ENCODE peak calls at places on chromosomes 6 and 20, in ten cellular contexts. One of them, this sample, is unnamed.

GRCh38 chr6:106858653-106859092 is 115.9 kb downstream of the CD24 start:
- DNase-seq in PC-9: peak
- DNase-seq in pancreas: peak
- DNase-seq in fibroblast of the aortic adventitia: peak
- DNase-seq in upper lobe of right lung: no peak
- DNase-seq in testis: no peak
- DNase-seq in WTC11: no peak
- DNase-seq in cardiac muscle cell: no peak
- DNase-seq in cardiac fibroblast: peak
- DNase-seq in lower leg skin: no peak
- DNase-seq in this sample: no peak

GRCh38 chr6:116447496-116448011 is 13.6 kb upstream of the CALHM6 start:
- DNase-seq in PC-9: no peak
- DNase-seq in pancreas: no peak
- DNase-seq in fibroblast of the aortic adventitia: peak
- DNase-seq in upper lobe of right lung: no peak
- DNase-seq in testis: no peak
- DNase-seq in WTC11: no peak
- DNase-seq in cardiac muscle cell: no peak
- DNase-seq in cardiac fibroblast: peak
- DNase-seq in lower leg skin: no peak
- DNase-seq in this sample: no peak

GRCh38 chr20:50746138-50746940 is 15.0 kb downstream of the PARD6B start:
- DNase-seq in PC-9: no peak
- DNase-seq in pancreas: no peak
- DNase-seq in fibroblast of the aortic adventitia: no peak
- DNase-seq in upper lobe of right lung: no peak
- DNase-seq in testis: peak
- DNase-seq in WTC11: no peak
- DNase-seq in cardiac muscle cell: peak
- DNase-seq in cardiac fibroblast: peak
- DNase-seq in lower leg skin: no peak
- DNase-seq in this sample: peak

GRCh38 chr6:53579338-53579737 is 34.4 kb upstream of the GCLC start:
- DNase-seq in PC-9: no peak
- DNase-seq in pancreas: no peak
- DNase-seq in fibroblast of the aortic adventitia: no peak
- DNase-seq in upper lobe of right lung: no peak
- DNase-seq in testis: no peak
- DNase-seq in WTC11: no peak
- DNase-seq in cardiac muscle cell: no peak
- DNase-seq in cardiac fibroblast: no peak
- DNase-seq in lower leg skin: no peak
- DNase-seq in this sample: no peak

GRCh38 chr6:17867880-17868279 is 119.6 kb downstream of the KIF13A start:
- DNase-seq in PC-9: peak
- DNase-seq in pancreas: peak
- DNase-seq in fibroblast of the aortic adventitia: peak
- DNase-seq in upper lobe of right lung: no peak
- DNase-seq in testis: no peak
- DNase-seq in WTC11: no peak
- DNase-seq in cardiac muscle cell: no peak
- DNase-seq in cardiac fibroblast: peak
- DNase-seq in lower leg skin: no peak
- DNase-seq in this sample: no peak

GRCh38 chr6:154245542-154245941 is 111.1 kb downstream of the IPCEF1 start:
- DNase-seq in PC-9: no peak
- DNase-seq in pancreas: no peak
- DNase-seq in fibroblast of the aortic adventitia: no peak
- DNase-seq in upper lobe of right lung: no peak
- DNase-seq in testis: no peak
- DNase-seq in WTC11: no peak
- DNase-seq in cardiac muscle cell: no peak
- DNase-seq in cardiac fibroblast: no peak
- DNase-seq in lower leg skin: no peak
- DNase-seq in this sample: no peak

GRCh38 chr6:85112540-85112939 is 337.3 kb upstream of the NT5E start:
- DNase-seq in PC-9: no peak
- DNase-seq in pancreas: no peak
- DNase-seq in fibroblast of the aortic adventitia: no peak
- DNase-seq in upper lobe of right lung: no peak
- DNase-seq in testis: no peak
- DNase-seq in WTC11: no peak
- DNase-seq in cardiac muscle cell: no peak
- DNase-seq in cardiac fibroblast: no peak
- DNase-seq in lower leg skin: no peak
- DNase-seq in this sample: no peak

GRCh38 chr6:168956884-168957730 is 296.5 kb downstream of the THBS2 start:
- DNase-seq in PC-9: peak
- DNase-seq in pancreas: peak
- DNase-seq in fibroblast of the aortic adventitia: peak
- DNase-seq in upper lobe of right lung: no peak
- DNase-seq in testis: peak
- DNase-seq in WTC11: peak
- DNase-seq in cardiac muscle cell: peak
- DNase-seq in cardiac fibroblast: peak
- DNase-seq in lower leg skin: peak
- DNase-seq in this sample: no peak

GRCh38 chr6:33779895-33780294 is 9.0 kb downstream of the LEMD2 start:
- DNase-seq in PC-9: no peak
- DNase-seq in pancreas: no peak
- DNase-seq in fibroblast of the aortic adventitia: no peak
- DNase-seq in upper lobe of right lung: no peak
- DNase-seq in testis: no peak
- DNase-seq in WTC11: no peak
- DNase-seq in cardiac muscle cell: no peak
- DNase-seq in cardiac fibroblast: no peak
- DNase-seq in lower leg skin: no peak
- DNase-seq in this sample: no peak

GRCh38 chr6:32615885-32616532 is 21.2 kb upstream of the HLA-DQA1 start:
- DNase-seq in PC-9: no peak
- DNase-seq in pancreas: no peak
- DNase-seq in fibroblast of the aortic adventitia: no peak
- DNase-seq in upper lobe of right lung: no peak
- DNase-seq in testis: no peak
- DNase-seq in WTC11: no peak
- DNase-seq in cardiac muscle cell: no peak
- DNase-seq in cardiac fibroblast: no peak
- DNase-seq in lower leg skin: no peak
- DNase-seq in this sample: no peak

GRCh38 chr6:1687402-1687801 is 77.7 kb downstream of the FOXC1 start:
- DNase-seq in PC-9: no peak
- DNase-seq in pancreas: no peak
- DNase-seq in fibroblast of the aortic adventitia: no peak
- DNase-seq in upper lobe of right lung: no peak
- DNase-seq in testis: no peak
- DNase-seq in WTC11: no peak
- DNase-seq in cardiac muscle cell: no peak
- DNase-seq in cardiac fibroblast: no peak
- DNase-seq in lower leg skin: no peak
- DNase-seq in this sample: no peak

GRCh38 chr6:10048370-10049297 is 366.2 kb downstream of the TFAP2A start:
- DNase-seq in PC-9: peak
- DNase-seq in pancreas: no peak
- DNase-seq in fibroblast of the aortic adventitia: no peak
- DNase-seq in upper lobe of right lung: no peak
- DNase-seq in testis: no peak
- DNase-seq in WTC11: no peak
- DNase-seq in cardiac muscle cell: peak
- DNase-seq in cardiac fibroblast: no peak
- DNase-seq in lower leg skin: no peak
- DNase-seq in this sample: no peak

GRCh38 chr6:152543519-152543918 is 93.6 kb downstream of the SYNE1 start:
- DNase-seq in PC-9: no peak
- DNase-seq in pancreas: no peak
- DNase-seq in fibroblast of the aortic adventitia: no peak
- DNase-seq in upper lobe of right lung: no peak
- DNase-seq in testis: no peak
- DNase-seq in WTC11: no peak
- DNase-seq in cardiac muscle cell: no peak
- DNase-seq in cardiac fibroblast: no peak
- DNase-seq in lower leg skin: no peak
- DNase-seq in this sample: no peak

GRCh38 chr20:58312836-58313235 is 3.3 kb downstream of the RAB22A start:
- DNase-seq in PC-9: no peak
- DNase-seq in pancreas: no peak
- DNase-seq in fibroblast of the aortic adventitia: no peak
- DNase-seq in upper lobe of right lung: no peak
- DNase-seq in testis: no peak
- DNase-seq in WTC11: no peak
- DNase-seq in cardiac muscle cell: no peak
- DNase-seq in cardiac fibroblast: no peak
- DNase-seq in lower leg skin: no peak
- DNase-seq in this sample: no peak

GRCh38 chr20:38250607-38251006 is 9.9 kb downstream of the KIAA1755 start:
- DNase-seq in PC-9: no peak
- DNase-seq in pancreas: no peak
- DNase-seq in fibroblast of the aortic adventitia: no peak
- DNase-seq in upper lobe of right lung: peak
- DNase-seq in testis: no peak
- DNase-seq in WTC11: no peak
- DNase-seq in cardiac muscle cell: no peak
- DNase-seq in cardiac fibroblast: no peak
- DNase-seq in lower leg skin: no peak
- DNase-seq in this sample: no peak

GRCh38 chr6:157317129-157317814 is 6.0 kb downstream of the TMEM242 start:
- DNase-seq in PC-9: peak
- DNase-seq in pancreas: peak
- DNase-seq in fibroblast of the aortic adventitia: peak
- DNase-seq in upper lobe of right lung: no peak
- DNase-seq in testis: peak
- DNase-seq in WTC11: no peak
- DNase-seq in cardiac muscle cell: no peak
- DNase-seq in cardiac fibroblast: peak
- DNase-seq in lower leg skin: peak
- DNase-seq in this sample: no peak

GRCh38 chr20:4610871-4611270 is 110.8 kb upstream of the PRND start:
- DNase-seq in PC-9: no peak
- DNase-seq in pancreas: no peak
- DNase-seq in fibroblast of the aortic adventitia: no peak
- DNase-seq in upper lobe of right lung: no peak
- DNase-seq in testis: peak
- DNase-seq in WTC11: no peak
- DNase-seq in cardiac muscle cell: no peak
- DNase-seq in cardiac fibroblast: no peak
- DNase-seq in lower leg skin: no peak
- DNase-seq in this sample: no peak

GRCh38 chr6:83038246-83038645 is 27.4 kb downstream of the UBE3D start:
- DNase-seq in PC-9: no peak
- DNase-seq in pancreas: no peak
- DNase-seq in fibroblast of the aortic adventitia: no peak
- DNase-seq in upper lobe of right lung: no peak
- DNase-seq in testis: no peak
- DNase-seq in WTC11: no peak
- DNase-seq in cardiac muscle cell: no peak
- DNase-seq in cardiac fibroblast: no peak
- DNase-seq in lower leg skin: no peak
- DNase-seq in this sample: no peak

GRCh38 chr6:15739867-15740266 is 77.0 kb upstream of the DTNBP1 start:
- DNase-seq in PC-9: no peak
- DNase-seq in pancreas: no peak
- DNase-seq in fibroblast of the aortic adventitia: no peak
- DNase-seq in upper lobe of right lung: no peak
- DNase-seq in testis: no peak
- DNase-seq in WTC11: peak
- DNase-seq in cardiac muscle cell: no peak
- DNase-seq in cardiac fibroblast: no peak
- DNase-seq in lower leg skin: no peak
- DNase-seq in this sample: no peak
- TF ChIP-seq CTCF in PC-9: no peak
- TF ChIP-seq CTCF in pancreas: no peak
- TF ChIP-seq CTCF in fibroblast of the aortic adventitia: no peak
- TF ChIP-seq CTCF in upper lobe of right lung: no peak
- TF ChIP-seq CTCF in testis: no peak
- TF ChIP-seq CTCF in WTC11: no peak
- TF ChIP-seq CTCF in cardiac muscle cell: no peak
- TF ChIP-seq CTCF in cardiac fibroblast: no peak
- TF ChIP-seq CTCF in lower leg skin: no peak
- TF ChIP-seq CTCF in this sample: no peak

GRCh38 chr6:40252531-40253258 is 318.4 kb upstream of the MOCS1 start:
- DNase-seq in PC-9: no peak
- DNase-seq in pancreas: no peak
- DNase-seq in fibroblast of the aortic adventitia: no peak
- DNase-seq in upper lobe of right lung: no peak
- DNase-seq in testis: no peak
- DNase-seq in WTC11: no peak
- DNase-seq in cardiac muscle cell: no peak
- DNase-seq in cardiac fibroblast: no peak
- DNase-seq in lower leg skin: peak
- DNase-seq in this sample: no peak
- TF ChIP-seq CTCF in PC-9: no peak
- TF ChIP-seq CTCF in pancreas: no peak
- TF ChIP-seq CTCF in fibroblast of the aortic adventitia: no peak
- TF ChIP-seq CTCF in upper lobe of right lung: no peak
- TF ChIP-seq CTCF in testis: no peak
- TF ChIP-seq CTCF in WTC11: no peak
- TF ChIP-seq CTCF in cardiac muscle cell: no peak
- TF ChIP-seq CTCF in cardiac fibroblast: no peak
- TF ChIP-seq CTCF in lower leg skin: no peak
- TF ChIP-seq CTCF in this sample: no peak

DNA sequence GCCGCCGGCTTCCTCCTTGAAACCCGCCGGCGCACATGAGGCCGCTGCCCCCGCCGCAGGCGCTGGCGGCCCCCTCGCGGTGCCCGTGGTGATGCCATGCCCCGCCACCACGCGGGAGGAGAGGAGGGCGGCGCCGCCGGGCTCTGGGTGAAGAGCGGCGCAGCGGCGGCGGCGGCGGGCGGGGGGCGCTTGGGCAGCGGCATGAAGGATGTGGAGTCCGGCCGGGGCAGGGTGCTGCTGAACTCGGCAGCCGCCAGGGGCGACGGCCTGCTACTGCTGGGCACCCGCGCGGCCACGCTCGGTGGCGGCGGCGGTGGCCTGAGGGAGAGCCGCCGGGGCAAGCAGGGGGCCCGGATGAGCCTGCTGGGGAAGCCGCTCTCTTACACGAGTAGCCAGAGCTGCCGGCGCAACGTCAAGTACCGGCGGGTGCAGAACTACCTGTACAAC is 253 bp downstream of the KCNQ5 start:
- DNase-seq in PC-9: peak
- DNase-seq in pancreas: no peak
- DNase-seq in fibroblast of the aortic adventitia: peak
- DNase-seq in upper lobe of right lung: peak
- DNase-seq in testis: peak
- DNase-seq in WTC11: peak
- DNase-seq in cardiac muscle cell: peak
- DNase-seq in cardiac fibroblast: peak
- DNase-seq in lower leg skin: no peak
- DNase-seq in this sample: peak
- TF ChIP-seq CTCF in PC-9: no peak
- TF ChIP-seq CTCF in pancreas: no peak
- TF ChIP-seq CTCF in fibroblast of the aortic adventitia: peak
- TF ChIP-seq CTCF in upper lobe of right lung: no peak
- TF ChIP-seq CTCF in testis: no peak
- TF ChIP-seq CTCF in WTC11: no peak
- TF ChIP-seq CTCF in cardiac muscle cell: peak
- TF ChIP-seq CTCF in cardiac fibroblast: no peak
- TF ChIP-seq CTCF in lower leg skin: no peak
- TF ChIP-seq CTCF in this sample: peak

DNA sequence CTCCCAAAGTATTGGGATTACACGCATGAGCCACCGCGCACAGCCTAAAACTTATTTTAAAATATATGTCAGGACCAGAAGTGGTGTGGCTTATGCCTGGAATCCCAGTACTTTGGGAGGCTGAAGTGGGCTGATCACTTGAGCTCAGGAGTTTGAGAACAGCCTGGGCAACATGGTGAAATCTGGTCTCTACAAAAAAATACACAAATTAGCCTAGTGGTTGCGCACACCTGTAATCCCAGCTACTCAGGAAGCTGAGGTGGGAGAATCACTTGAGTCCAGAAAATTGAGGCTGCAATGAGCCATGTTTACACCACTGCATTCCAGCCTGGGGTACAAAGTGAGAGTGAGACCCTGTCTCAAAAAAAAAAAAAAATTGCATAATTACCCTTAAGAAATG is 13.7 kb downstream of the PXT1 start:
- DNase-seq in PC-9: no peak
- DNase-seq in pancreas: no peak
- DNase-seq in fibroblast of the aortic adventitia: no peak
- DNase-seq in upper lobe of right lung: no peak
- DNase-seq in testis: no peak
- DNase-seq in WTC11: no peak
- DNase-seq in cardiac muscle cell: no peak
- DNase-seq in cardiac fibroblast: peak
- DNase-seq in lower leg skin: no peak
- DNase-seq in this sample: no peak
- TF ChIP-seq CTCF in PC-9: peak
- TF ChIP-seq CTCF in pancreas: no peak
- TF ChIP-seq CTCF in fibroblast of the aortic adventitia: peak
- TF ChIP-seq CTCF in upper lobe of right lung: no peak
- TF ChIP-seq CTCF in testis: no peak
- TF ChIP-seq CTCF in WTC11: peak
- TF ChIP-seq CTCF in cardiac muscle cell: no peak
- TF ChIP-seq CTCF in cardiac fibroblast: no peak
- TF ChIP-seq CTCF in lower leg skin: no peak
- TF ChIP-seq CTCF in this sample: no peak